ENCODE peak calls at places on chromosomes 13 and 19, in four cellular contexts. One of them, this sample, is unnamed.
A peak's percentile ranks its signal among the peaks of the same experiment; 100 is the strongest.

GRCh38 chr19:5985098-5985783 is 7.3 kb upstream of the RANBP3 start:
- DNase-seq in WERI-Rb-1: no peak
- DNase-seq in transverse colon: no peak
- DNase-seq in naive thymus-derived CD4-positive, alpha-beta T cell: no peak
- DNase-seq in this sample: no peak

GRCh38 chr19:7687177-7687576 is 6.5 kb downstream of the TRAPPC5 start:
- DNase-seq in WERI-Rb-1: no peak
- DNase-seq in transverse colon: no peak
- DNase-seq in naive thymus-derived CD4-positive, alpha-beta T cell: no peak
- DNase-seq in this sample: no peak

GRCh38 chr19:35851213-35852028 is 883 bp downstream of the NPHS1 start:
- DNase-seq in WERI-Rb-1: peak; percentile 65
- DNase-seq in transverse colon: no peak
- DNase-seq in naive thymus-derived CD4-positive, alpha-beta T cell: no peak
- DNase-seq in this sample: peak; percentile 37

GRCh38 chr13:23750383-23751121 is 138.6 kb downstream of the MIPEP start:
- DNase-seq in WERI-Rb-1: no peak
- DNase-seq in transverse colon: no peak
- DNase-seq in naive thymus-derived CD4-positive, alpha-beta T cell: no peak
- DNase-seq in this sample: no peak

GRCh38 chr13:33164331-33164730 is 121.2 kb downstream of the STARD13 start:
- DNase-seq in WERI-Rb-1: no peak
- DNase-seq in transverse colon: no peak
- DNase-seq in naive thymus-derived CD4-positive, alpha-beta T cell: no peak
- DNase-seq in this sample: no peak

GRCh38 chr13:28040977-28041376 is 52.5 kb upstream of the URAD start:
- DNase-seq in WERI-Rb-1: no peak
- DNase-seq in transverse colon: no peak
- DNase-seq in naive thymus-derived CD4-positive, alpha-beta T cell: no peak
- DNase-seq in this sample: no peak

GRCh38 chr13:53052675-53053074 is 24.1 kb downstream of the OLFM4 start:
- DNase-seq in WERI-Rb-1: no peak
- DNase-seq in transverse colon: no peak
- DNase-seq in naive thymus-derived CD4-positive, alpha-beta T cell: no peak
- DNase-seq in this sample: no peak

GRCh38 chr19:21483589-21484170 is 21.7 kb upstream of the ZNF429 start:
- DNase-seq in WERI-Rb-1: peak; percentile 78
- DNase-seq in transverse colon: peak; percentile 51
- DNase-seq in naive thymus-derived CD4-positive, alpha-beta T cell: peak; percentile 59
- DNase-seq in this sample: peak; percentile 44

GRCh38 chr13:99178636-99179035 is 22.0 kb upstream of the UBAC2 start:
- DNase-seq in WERI-Rb-1: no peak
- DNase-seq in transverse colon: no peak
- DNase-seq in naive thymus-derived CD4-positive, alpha-beta T cell: no peak
- DNase-seq in this sample: no peak

GRCh38 chr19:28457620-28458019 is 755.3 kb downstream of the UQCRFS1 start:
- DNase-seq in WERI-Rb-1: no peak
- DNase-seq in transverse colon: no peak
- DNase-seq in naive thymus-derived CD4-positive, alpha-beta T cell: no peak
- DNase-seq in this sample: no peak

GRCh38 chr19:38862321-38863059 is 12.7 kb upstream of the HNRNPL start:
- DNase-seq in WERI-Rb-1: no peak
- DNase-seq in transverse colon: peak; percentile 59
- DNase-seq in naive thymus-derived CD4-positive, alpha-beta T cell: no peak
- DNase-seq in this sample: no peak

GRCh38 chr19:38856813-38857212 is 7.0 kb upstream of the HNRNPL start:
- DNase-seq in WERI-Rb-1: no peak
- DNase-seq in transverse colon: no peak
- DNase-seq in naive thymus-derived CD4-positive, alpha-beta T cell: no peak
- DNase-seq in this sample: no peak

GRCh38 chr19:38867176-38867780 is 10.8 kb downstream of the RINL start:
- DNase-seq in WERI-Rb-1: no peak
- DNase-seq in transverse colon: no peak
- DNase-seq in naive thymus-derived CD4-positive, alpha-beta T cell: no peak
- DNase-seq in this sample: no peak

DNA sequence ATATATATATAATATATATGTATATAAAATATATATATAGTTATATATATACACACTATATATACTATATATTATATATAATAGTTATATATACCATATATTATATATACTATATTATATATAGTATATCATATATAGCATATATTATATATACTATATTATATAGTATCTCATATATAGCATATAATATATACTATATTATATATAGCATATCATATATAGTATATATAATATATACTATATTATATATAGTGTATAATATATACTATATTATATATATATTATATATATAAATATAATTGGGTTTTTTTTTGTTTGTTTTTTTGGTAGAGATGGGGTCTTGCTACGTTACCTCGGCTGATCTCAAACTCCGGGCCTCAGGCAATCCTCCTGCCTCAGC is 11.6 kb upstream of the HNRNPL start:
- DNase-seq in WERI-Rb-1: no peak
- DNase-seq in transverse colon: no peak
- DNase-seq in naive thymus-derived CD4-positive, alpha-beta T cell: no peak
- DNase-seq in this sample: no peak
- H3K27ac ChIP-seq in WERI-Rb-1: no peak overlapping the region
- H3K27ac ChIP-seq in transverse colon: no peak overlapping the region
- H3K27ac ChIP-seq in naive thymus-derived CD4-positive, alpha-beta T cell: no peak overlapping the region
- H3K27ac ChIP-seq in this sample: no peak overlapping the region

DNA sequence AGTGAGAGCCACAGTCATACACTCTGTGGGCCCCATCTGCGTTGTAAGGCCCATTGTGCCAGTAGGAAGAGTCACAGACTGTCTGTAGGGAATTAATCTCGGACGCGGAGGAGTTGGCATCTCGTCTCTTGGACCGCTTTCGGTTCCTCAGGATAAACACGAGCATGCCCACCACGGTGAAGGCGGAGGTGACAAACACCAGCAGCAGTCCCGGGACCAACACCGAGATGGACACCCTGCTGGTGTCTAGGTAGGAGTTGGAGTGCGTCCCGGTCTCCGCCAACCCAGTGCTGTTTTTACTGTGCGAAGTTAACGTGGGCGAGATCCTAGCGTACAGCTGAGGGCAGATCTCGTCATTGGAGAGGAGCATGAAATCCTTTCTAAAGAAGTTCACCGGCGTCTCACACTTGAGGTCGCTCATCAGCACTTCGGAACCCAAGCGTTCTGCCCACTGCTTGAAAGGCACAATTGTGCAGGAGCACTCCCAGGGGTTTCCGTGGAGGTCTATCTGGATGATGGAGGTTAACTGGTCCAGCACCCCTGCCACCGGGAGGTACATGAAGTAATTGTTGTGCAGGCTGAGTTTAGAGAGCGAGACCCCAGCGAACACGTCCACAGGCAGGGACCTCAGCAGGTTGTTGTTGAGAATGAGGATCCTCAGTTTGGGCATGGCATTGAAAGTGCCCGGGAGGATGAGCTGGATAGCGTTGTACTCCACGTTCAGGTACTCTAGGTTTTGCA is 2.7 kb downstream of the SLITRK1 start:
- DNase-seq in WERI-Rb-1: peak; percentile 33
- DNase-seq in transverse colon: no peak
- DNase-seq in naive thymus-derived CD4-positive, alpha-beta T cell: no peak
- DNase-seq in this sample: no peak
- H3K4me3 ChIP-seq in WERI-Rb-1: peak overlapping the region; percentile 71
- H3K4me3 ChIP-seq in transverse colon: no peak overlapping the region
- H3K4me3 ChIP-seq in naive thymus-derived CD4-positive, alpha-beta T cell: no peak overlapping the region
- H3K4me3 ChIP-seq in this sample: no peak overlapping the region

DNA sequence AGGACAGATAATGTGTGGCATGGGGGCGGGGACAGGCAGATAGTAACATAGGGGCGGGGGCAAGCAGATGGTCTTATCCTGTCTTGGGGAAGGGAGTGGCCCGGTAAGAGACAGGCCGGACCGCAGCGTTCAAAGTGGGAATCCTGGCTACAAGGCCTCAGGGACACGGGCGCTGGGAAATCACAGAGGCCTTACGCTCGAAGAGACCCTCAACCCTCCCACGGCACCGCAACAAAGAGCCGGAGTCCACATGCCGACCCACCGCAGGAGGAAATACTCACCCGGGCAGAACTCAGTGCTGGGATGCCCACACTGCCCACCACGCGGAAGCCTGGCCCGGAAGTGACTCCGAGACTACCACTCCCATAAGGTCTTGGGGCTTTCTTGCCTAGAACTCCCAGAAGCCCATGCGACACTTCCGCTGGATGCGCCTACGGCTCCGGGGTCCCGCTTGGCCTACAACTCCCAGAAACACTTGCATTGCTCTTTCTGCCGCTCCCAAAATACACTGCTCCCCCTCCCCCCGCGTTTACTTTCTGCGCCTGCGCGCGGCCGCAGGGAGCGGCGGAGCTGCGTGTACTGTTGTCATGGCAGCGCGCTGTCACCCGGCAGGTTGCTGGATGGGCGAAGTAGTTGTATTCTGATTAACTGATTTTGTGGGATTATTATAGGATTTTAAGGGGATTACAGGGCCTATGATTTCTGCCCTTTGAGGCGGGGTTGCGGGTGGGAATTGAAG is at the start of gene CTU1:
- DNase-seq in WERI-Rb-1: peak; percentile 98
- DNase-seq in transverse colon: peak; percentile 99
- DNase-seq in naive thymus-derived CD4-positive, alpha-beta T cell: peak; percentile 98
- DNase-seq in this sample: peak; percentile 97
- H3K27ac ChIP-seq in WERI-Rb-1: peak within 1 kb of the TSS; percentile 70
- H3K27ac ChIP-seq in transverse colon: peak within 1 kb of the TSS; percentile 81
- H3K27ac ChIP-seq in naive thymus-derived CD4-positive, alpha-beta T cell: peak within 1 kb of the TSS; percentile 77
- H3K27ac ChIP-seq in this sample: peak within 1 kb of the TSS; percentile 82

DNA sequence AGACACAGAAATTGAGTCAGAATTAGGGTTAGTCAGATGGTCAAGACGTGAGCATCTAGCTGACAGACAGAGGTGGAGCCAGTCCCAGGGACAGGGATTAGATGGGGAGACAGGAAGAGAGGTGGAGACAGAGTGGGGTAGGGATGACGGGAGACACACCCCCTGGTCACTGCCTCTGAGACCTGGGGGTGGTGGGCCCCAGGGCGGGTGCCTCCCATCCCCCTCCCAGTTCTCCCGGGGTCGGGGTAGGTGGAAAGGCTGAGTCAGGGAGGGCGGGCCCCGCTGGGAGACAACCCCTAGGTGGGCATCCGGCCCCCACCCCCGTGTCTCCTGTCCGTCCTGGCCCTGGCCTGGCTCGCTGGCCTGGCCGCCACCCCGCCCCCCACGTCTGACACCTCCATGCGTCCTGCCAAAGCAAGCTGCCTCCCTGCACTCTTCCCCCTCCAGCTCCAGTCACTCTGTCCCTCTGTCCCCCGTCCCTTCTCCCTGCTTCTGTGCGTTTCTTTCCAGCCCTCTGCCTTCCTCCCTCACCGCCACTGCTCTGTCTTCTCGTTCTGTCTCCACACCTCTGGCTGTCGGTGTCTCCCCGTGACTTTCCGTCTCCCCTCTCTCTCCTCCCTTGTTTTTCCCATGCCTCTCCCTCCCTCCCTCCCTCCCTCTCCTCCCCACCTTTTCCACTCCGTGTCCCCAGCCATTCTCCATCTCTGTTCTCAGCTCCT is 15.1 kb downstream of the CCDC97 start:
- DNase-seq in WERI-Rb-1: peak; percentile 66
- DNase-seq in transverse colon: peak; percentile 57
- DNase-seq in naive thymus-derived CD4-positive, alpha-beta T cell: no peak
- DNase-seq in this sample: no peak
- H3K4me3 ChIP-seq in WERI-Rb-1: no peak overlapping the region
- H3K4me3 ChIP-seq in transverse colon: peak overlapping the region; percentile 19
- H3K4me3 ChIP-seq in naive thymus-derived CD4-positive, alpha-beta T cell: no peak overlapping the region
- H3K4me3 ChIP-seq in this sample: no peak overlapping the region

GRCh38 chr19:49613374-49613773 is 22.4 kb downstream of the PRR12 start:
- DNase-seq in WERI-Rb-1: no peak
- DNase-seq in transverse colon: no peak
- DNase-seq in naive thymus-derived CD4-positive, alpha-beta T cell: no peak
- DNase-seq in this sample: no peak
- H3K27ac ChIP-seq in WERI-Rb-1: no peak overlapping the region
- H3K27ac ChIP-seq in transverse colon: no peak overlapping the region
- H3K27ac ChIP-seq in naive thymus-derived CD4-positive, alpha-beta T cell: no peak overlapping the region
- H3K27ac ChIP-seq in this sample: no peak overlapping the region